ENCODE peak calls at places on chromosomes 5 and 9, in nine cellular contexts. Y is GM10248; C is fibroblast of lung; B is mesothelial cell of epicardium; M is tibial artery; E is type B pancreatic cell; S is GM12865; L is CD8-positive, alpha-beta T cell; X is HCT116. U is an unnamed sample.

GRCh38 chr5:42949348-42950090 is 90.6 kb downstream of the ANXA2R start:
- DNase-seq in Y (peak), C (peak), E (no peak), M (peak), L (peak), B (no peak), X (no peak), S (peak), U (no peak)

GRCh38 chr9:37593877-37594448 is 1.6 kb upstream of the TOMM5 start:
- DNase-seq in S (no peak), C (no peak), Y (no peak), X (no peak), M (no peak), L (no peak), B (no peak), E (no peak), U (no peak)

GRCh38 chr5:181223729-181224389 is 778 bp downstream of the TRIM41 start:
- DNase-seq in B (peak), X (no peak), E (no peak), Y (no peak), M (no peak), C (peak), S (peak), L (no peak), U (peak)

GRCh38 chr9:90124961-90125360 is 517.7 kb downstream of the DIRAS2 start:
- DNase-seq in M (no peak), E (no peak), Y (no peak), S (no peak), X (no peak), L (no peak), C (peak), B (no peak), U (no peak)

GRCh38 chr5:115657883-115658233 is 32.0 kb upstream of the TMED7 start:
- DNase-seq in E (no peak), L (no peak), B (no peak), C (peak), S (no peak), X (peak), Y (no peak), M (no peak), U (no peak)

GRCh38 chr5:150670961-150671337 is 9.9 kb downstream of the MYOZ3 start:
- DNase-seq in Y (no peak), B (no peak), X (no peak), C (no peak), M (no peak), L (no peak), E (peak), S (no peak), U (no peak)

GRCh38 chr9:69975681-69976080 is 68.0 kb upstream of the MAMDC2 start:
- DNase-seq in C (no peak), M (no peak), X (no peak), S (no peak), B (no peak), E (no peak), Y (no peak), L (no peak), U (no peak)

GRCh38 chr9:89463986-89464901 is 33.7 kb downstream of the SEMA4D start:
- DNase-seq in Y (peak), M (peak), L (peak), C (no peak), E (no peak), X (no peak), S (peak), B (no peak), U (no peak)

GRCh38 chr5:61665939-61666621 is 334.0 kb downstream of the ZSWIM6 start:
- DNase-seq in S (no peak), X (no peak), B (no peak), C (no peak), M (no peak), L (no peak), E (no peak), Y (no peak), U (no peak)

GRCh38 chr9:93464395-93464794 is 11.0 kb upstream of the FAM120AOS start:
- DNase-seq in L (no peak), C (no peak), E (no peak), B (no peak), S (peak), M (no peak), X (no peak), Y (peak), U (no peak)

GRCh38 chr5:103667068-103667467 is 104.5 kb upstream of the NUDT12 start:
- DNase-seq in M (no peak), S (no peak), X (no peak), C (peak), B (no peak), L (no peak), Y (no peak), E (no peak), U (no peak)

GRCh38 chr9:133990366-133991210 is 1.5 kb downstream of the VAV2 start:
- DNase-seq in X (peak), S (no peak), E (no peak), B (no peak), C (peak), Y (no peak), M (peak), L (no peak), U (peak)

GRCh38 chr5:119302916-119303897 is 52.6 kb upstream of the TNFAIP8 start:
- DNase-seq in C (peak), X (no peak), E (no peak), L (no peak), B (no peak), S (no peak), M (no peak), Y (no peak), U (no peak)

GRCh38 chr5:141478321-141478945 is 2.7 kb downstream of the PCDHGC3 start:
- DNase-seq in X (no peak), S (peak), C (no peak), Y (no peak), M (no peak), B (no peak), E (no peak), L (no peak), U (no peak)

GRCh38 chr5:119022017-119022745 is 33.8 kb upstream of the DTWD2 start:
- DNase-seq in Y (peak), X (no peak), L (no peak), S (peak), M (no peak), E (no peak), B (no peak), C (peak), U (no peak)

GRCh38 chr5:173703466-173703865 is 87.0 kb upstream of the BOD1 start:
- DNase-seq in C (no peak), M (no peak), Y (no peak), E (no peak), X (no peak), S (no peak), B (no peak), L (no peak), U (no peak)

GRCh38 chr9:109224751-109225150 is 57.7 kb upstream of the FRRS1L start:
- DNase-seq in X (no peak), L (no peak), M (no peak), Y (no peak), S (no peak), E (no peak), C (no peak), B (no peak), U (no peak)

GRCh38 chr9:17137576-17137975 is 2.7 kb downstream of the CNTLN start:
- DNase-seq in S (no peak), B (no peak), X (no peak), M (no peak), L (no peak), E (no peak), Y (no peak), C (peak), U (no peak)

GRCh38 chr9:34653131-34653530 is 1.1 kb downstream of the IL11RA start:
- DNase-seq in B (no peak), C (no peak), E (no peak), S (no peak), Y (no peak), X (no peak), M (peak), L (no peak), U (no peak)

GRCh38 chr9:134564431-134565170 is 77.0 kb upstream of the COL5A1 start:
- DNase-seq in S (no peak), X (no peak), M (no peak), L (no peak), B (peak), E (no peak), Y (no peak), C (peak), U (no peak)

GRCh38 chr9:107172160-107172978 is 110.7 kb upstream of the RAD23B start:
- DNase-seq in L (peak), X (peak), B (peak), E (peak), S (peak), Y (peak), C (peak), M (peak), U (peak)

GRCh38 chr9:133583111-133583510 is 26.1 kb downstream of the FAM163B start:
- DNase-seq in L (no peak), C (no peak), M (no peak), B (no peak), S (no peak), E (no peak), Y (no peak), X (no peak), U (no peak)

GRCh38 chr9:33289501-33289900 is 815 bp upstream of the NFX1 start:
- DNase-seq in E (no peak), Y (no peak), S (no peak), L (peak), M (peak), B (no peak), C (no peak), X (no peak), U (no peak)

GRCh38 chr5:95141141-95141540 is 143.8 kb downstream of the MCTP1 start:
- DNase-seq in Y (no peak), B (no peak), L (no peak), S (no peak), C (no peak), X (no peak), M (no peak), E (no peak), U (no peak)

GRCh38 chr5:10775646-10776045 is 14.6 kb upstream of the DAP start:
- DNase-seq in X (no peak), E (no peak), L (no peak), C (no peak), Y (peak), S (no peak), B (no peak), M (no peak), U (no peak)
- TF ChIP-seq CTCF in X (peak), E (no peak), L (no peak), C (peak), Y (peak), S (peak), B (no peak), M (no peak), U (no peak)

GRCh38 chr5:124276166-124276565 is 470.3 kb downstream of the ZNF608 start:
- DNase-seq in M (no peak), C (no peak), B (no peak), Y (no peak), E (no peak), X (no peak), S (no peak), L (no peak), U (no peak)
- TF ChIP-seq CTCF in M (no peak), C (no peak), B (no peak), Y (no peak), E (no peak), X (no peak), S (no peak), L (no peak), U (no peak)

DNA sequence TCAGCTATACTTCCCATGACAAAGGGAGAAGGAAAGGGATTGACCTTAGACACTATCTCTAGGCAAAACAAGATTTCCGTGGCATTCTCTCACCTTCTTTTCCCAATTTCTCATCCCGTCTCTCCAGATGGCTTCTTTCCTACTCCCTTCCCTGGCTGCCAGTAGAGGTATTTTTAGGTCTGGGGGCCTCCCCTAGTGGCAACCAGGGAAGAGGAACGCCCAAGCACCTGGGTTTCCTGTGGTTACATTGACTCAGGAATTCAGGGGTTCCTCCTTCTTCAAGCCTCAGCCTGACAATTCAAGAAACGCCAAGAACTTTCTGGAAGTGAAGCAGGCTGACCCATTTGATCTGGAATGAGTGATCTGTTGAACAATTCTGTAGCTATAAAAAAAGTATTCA is 111.5 kb upstream of the OSMR start:
- DNase-seq in B (no peak), C (no peak), S (no peak), E (no peak), M (no peak), L (no peak), X (no peak), Y (no peak), U (no peak)
- TF ChIP-seq CTCF in B (no peak), C (no peak), S (no peak), E (peak), M (no peak), L (no peak), X (peak), Y (no peak), U (peak)

DNA sequence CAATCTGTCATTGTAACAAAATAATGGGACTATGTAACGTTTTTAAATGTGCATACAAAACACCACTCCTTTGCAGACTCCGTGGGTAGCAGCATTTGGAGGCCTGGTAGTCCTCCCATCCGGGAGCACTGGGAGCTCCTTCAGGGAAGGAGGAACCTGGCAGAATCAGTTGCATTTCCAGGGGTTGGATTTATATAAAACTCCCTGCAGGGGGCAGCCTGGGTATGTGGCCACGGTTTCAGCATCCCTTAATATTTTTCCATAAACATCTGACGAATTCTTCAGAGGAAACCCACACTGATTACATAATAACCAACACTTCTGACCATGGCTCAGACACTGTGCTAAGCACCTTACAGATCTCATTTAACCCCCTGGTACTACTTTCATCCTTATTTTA is 6.1 kb upstream of the AFAP1L1 start:
- DNase-seq in Y (no peak), B (no peak), X (no peak), S (no peak), L (no peak), E (no peak), C (peak), M (no peak), U (no peak)
- TF ChIP-seq CTCF in Y (no peak), B (no peak), X (peak), S (no peak), L (no peak), E (peak), C (peak), M (peak), U (no peak)

U was measured in neural crest cell.